ENCODE peak calls at places on chromosomes 1 and 21, in six cellular contexts. R is OCI-LY7, G is left lobe of liver, C is astrocyte of the spinal cord, S is thoracic aorta, E is GM12865. P is an unnamed sample.

GRCh38 chr21:18940791-18941190 is 537.2 kb upstream of the TMPRSS15 start:
- DNase-seq in R (no peak), G (no peak), C (no peak), S (no peak), E (no peak), P (no peak)

GRCh38 chr1:193265716-193266115 is 79.3 kb upstream of the B3GALT2 start:
- DNase-seq in R (no peak), G (no peak), C (no peak), S (no peak), E (no peak), P (no peak)

GRCh38 chr1:54741531-54741930 is 22.8 kb downstream of the PARS2 start:
- DNase-seq in R (no peak), G (no peak), C (no peak), S (no peak), E (no peak), P (no peak)

GRCh38 chr1:31524196-31524967 is 51.9 kb upstream of the TINAGL1 start:
- DNase-seq in R (no peak), G (peak), C (no peak), S (no peak), E (no peak), P (no peak)

GRCh38 chr1:22291494-22291893 is 148.6 kb upstream of the WNT4 start:
- DNase-seq in R (no peak), G (no peak), C (no peak), S (no peak), E (no peak), P (no peak)

GRCh38 chr21:42761776-42762335 is 108.4 kb downstream of the PDE9A start:
- DNase-seq in R (no peak), G (no peak), C (no peak), S (no peak), E (no peak), P (no peak)

GRCh38 chr1:38235705-38236104 is 189.1 kb upstream of the POU3F1 start:
- DNase-seq in R (no peak), G (no peak), C (peak), S (no peak), E (no peak), P (no peak)

GRCh38 chr1:151762941-151763921 is at the start of gene MRPL9:
- DNase-seq in R (peak), G (peak), C (peak), S (peak), E (peak), P (peak)

GRCh38 chr1:200015811-200016210 is 11.7 kb upstream of the NR5A2 start:
- DNase-seq in R (no peak), G (no peak), C (no peak), S (no peak), E (no peak), P (no peak)

GRCh38 chr1:25055961-25056360 is 125.9 kb upstream of the RUNX3 start:
- DNase-seq in R (no peak), G (no peak), C (no peak), S (no peak), E (no peak), P (no peak)

GRCh38 chr1:9207715-9208114 is 26.9 kb upstream of the H6PD start:
- DNase-seq in R (no peak), G (no peak), C (peak), S (no peak), E (no peak), P (no peak)

GRCh38 chr1:4317207-4317606 is 337.2 kb upstream of the AJAP1 start:
- DNase-seq in R (no peak), G (no peak), C (no peak), S (no peak), E (no peak), P (no peak)

GRCh38 chr1:208556461-208556860 is 312.3 kb upstream of the PLXNA2 start:
- DNase-seq in R (no peak), G (no peak), C (no peak), S (no peak), E (no peak), P (no peak)

GRCh38 chr1:206903687-206904086 is 6.4 kb downstream of the IL24 start:
- DNase-seq in R (no peak), G (no peak), C (no peak), S (no peak), E (no peak), P (no peak)

GRCh38 chr21:16992448-16992847 is 520.4 kb upstream of the CXADR start:
- DNase-seq in R (no peak), G (no peak), C (no peak), S (no peak), E (no peak), P (no peak)